ENCODE peak calls at places on chromosomes 11 and 22, in six cellular contexts. One of them, this sample, is unnamed.

GRCh38 chr11:102046841-102047240 is 396 bp upstream of the CFAP300 start:
- DNase-seq in pancreas: no peak
- DNase-seq in RWPE2: no peak
- DNase-seq in fibroblast of lung: no peak
- DNase-seq in tibial artery: no peak
- DNase-seq in aorta: no peak
- DNase-seq in this sample: no peak

GRCh38 chr11:114822038-114822437 is 143.7 kb downstream of the NXPE2 start:
- DNase-seq in pancreas: no peak
- DNase-seq in RWPE2: no peak
- DNase-seq in fibroblast of lung: no peak
- DNase-seq in tibial artery: no peak
- DNase-seq in aorta: no peak
- DNase-seq in this sample: no peak

GRCh38 chr11:94880216-94880615 is 93.1 kb downstream of the CWC15 start:
- DNase-seq in pancreas: no peak
- DNase-seq in RWPE2: no peak
- DNase-seq in fibroblast of lung: no peak
- DNase-seq in tibial artery: no peak
- DNase-seq in aorta: no peak
- DNase-seq in this sample: no peak

GRCh38 chr22:45163417-45164216 is at the start of gene NUP50:
- DNase-seq in pancreas: peak; percentile 99
- DNase-seq in RWPE2: peak; percentile 92
- DNase-seq in fibroblast of lung: peak; percentile 97
- DNase-seq in tibial artery: peak; percentile 92
- DNase-seq in aorta: peak; percentile 98
- DNase-seq in this sample: peak; percentile 94

GRCh38 chr11:86374586-86374985 is at the start of gene CCDC81:
- DNase-seq in pancreas: no peak
- DNase-seq in RWPE2: no peak
- DNase-seq in fibroblast of lung: peak; percentile 12
- DNase-seq in tibial artery: no peak
- DNase-seq in aorta: no peak
- DNase-seq in this sample: no peak

GRCh38 chr11:91596111-91596510 is 628.5 kb upstream of the FAT3 start:
- DNase-seq in pancreas: no peak
- DNase-seq in RWPE2: no peak
- DNase-seq in fibroblast of lung: no peak
- DNase-seq in tibial artery: no peak
- DNase-seq in aorta: no peak
- DNase-seq in this sample: no peak

GRCh38 chr22:45007247-45007945 is 2.4 kb downstream of the PHF21B start:
- DNase-seq in pancreas: peak; percentile 64
- DNase-seq in RWPE2: no peak
- DNase-seq in fibroblast of lung: peak; percentile 17
- DNase-seq in tibial artery: no peak
- DNase-seq in aorta: no peak
- DNase-seq in this sample: no peak

GRCh38 chr11:117691501-117691900 is 105.5 kb downstream of the DSCAML1 start:
- DNase-seq in pancreas: no peak
- DNase-seq in RWPE2: no peak
- DNase-seq in fibroblast of lung: no peak
- DNase-seq in tibial artery: no peak
- DNase-seq in aorta: no peak
- DNase-seq in this sample: no peak

GRCh38 chr11:124865181-124865901 is at the start of gene ROBO3:
- DNase-seq in pancreas: peak; percentile 60
- DNase-seq in RWPE2: no peak
- DNase-seq in fibroblast of lung: peak; percentile 15
- DNase-seq in tibial artery: no peak
- DNase-seq in aorta: no peak
- DNase-seq in this sample: no peak

GRCh38 chr11:1337647-1338007 is 28.2 kb upstream of the TOLLIP start:
- DNase-seq in pancreas: peak; percentile 49
- DNase-seq in RWPE2: no peak
- DNase-seq in fibroblast of lung: no peak
- DNase-seq in tibial artery: no peak
- DNase-seq in aorta: no peak
- DNase-seq in this sample: no peak

GRCh38 chr11:131928992-131929391 is 558.6 kb downstream of the NTM start:
- DNase-seq in pancreas: no peak
- DNase-seq in RWPE2: no peak
- DNase-seq in fibroblast of lung: no peak
- DNase-seq in tibial artery: no peak
- DNase-seq in aorta: no peak
- DNase-seq in this sample: no peak

GRCh38 chr22:24442352-24442744 is 14.9 kb downstream of the ADORA2A start:
- DNase-seq in pancreas: no peak
- DNase-seq in RWPE2: peak; percentile 27
- DNase-seq in fibroblast of lung: no peak
- DNase-seq in tibial artery: no peak
- DNase-seq in aorta: no peak
- DNase-seq in this sample: no peak

GRCh38 chr11:43834291-43834690 is 46.3 kb upstream of the ALKBH3 start:
- DNase-seq in pancreas: no peak
- DNase-seq in RWPE2: no peak
- DNase-seq in fibroblast of lung: no peak
- DNase-seq in tibial artery: no peak
- DNase-seq in aorta: no peak
- DNase-seq in this sample: no peak

GRCh38 chr11:57649826-57650738 is at the start of gene YPEL4:
- DNase-seq in pancreas: no peak
- DNase-seq in RWPE2: no peak
- DNase-seq in fibroblast of lung: peak; percentile 81
- DNase-seq in tibial artery: peak; percentile 52
- DNase-seq in aorta: no peak
- DNase-seq in this sample: peak; percentile 50

GRCh38 chr22:27318516-27318915 is 483.0 kb downstream of the MN1 start:
- DNase-seq in pancreas: no peak
- DNase-seq in RWPE2: no peak
- DNase-seq in fibroblast of lung: peak; percentile 35
- DNase-seq in tibial artery: no peak
- DNase-seq in aorta: peak; percentile 11
- DNase-seq in this sample: no peak

GRCh38 chr22:21665047-21665851 is 563 bp upstream of the PPIL2 start:
- DNase-seq in pancreas: no peak
- DNase-seq in RWPE2: no peak
- DNase-seq in fibroblast of lung: no peak
- DNase-seq in tibial artery: no peak
- DNase-seq in aorta: no peak
- DNase-seq in this sample: no peak

GRCh38 chr11:70878366-70878765 is 374.0 kb downstream of the SHANK2 start:
- DNase-seq in pancreas: no peak
- DNase-seq in RWPE2: no peak
- DNase-seq in fibroblast of lung: no peak
- DNase-seq in tibial artery: no peak
- DNase-seq in aorta: peak; percentile 45
- DNase-seq in this sample: no peak

GRCh38 chr11:123561046-123561781 is 93.2 kb downstream of the SCN3B start:
- DNase-seq in pancreas: peak; percentile 73
- DNase-seq in RWPE2: no peak
- DNase-seq in fibroblast of lung: no peak
- DNase-seq in tibial artery: no peak
- DNase-seq in aorta: no peak
- DNase-seq in this sample: no peak

GRCh38 chr11:78350101-78350645 is 67.4 kb downstream of the GAB2 start:
- DNase-seq in pancreas: no peak
- DNase-seq in RWPE2: no peak
- DNase-seq in fibroblast of lung: peak; percentile 78
- DNase-seq in tibial artery: no peak
- DNase-seq in aorta: no peak
- DNase-seq in this sample: peak; percentile 37

GRCh38 chr22:41508770-41509170 is 35.5 kb downstream of the POLR3H start:
- DNase-seq in pancreas: no peak
- DNase-seq in RWPE2: no peak
- DNase-seq in fibroblast of lung: no peak
- DNase-seq in tibial artery: no peak
- DNase-seq in aorta: no peak
- DNase-seq in this sample: no peak

GRCh38 chr11:107999759-108000455 is 8.8 kb upstream of the CUL5 start:
- DNase-seq in pancreas: no peak
- DNase-seq in RWPE2: no peak
- DNase-seq in fibroblast of lung: peak; percentile 37
- DNase-seq in tibial artery: no peak
- DNase-seq in aorta: no peak
- DNase-seq in this sample: no peak

GRCh38 chr11:69325446-69325845 is 31.5 kb downstream of the MYEOV start:
- DNase-seq in pancreas: no peak
- DNase-seq in RWPE2: no peak
- DNase-seq in fibroblast of lung: no peak
- DNase-seq in tibial artery: no peak
- DNase-seq in aorta: no peak
- DNase-seq in this sample: no peak
- H3K27ac ChIP-seq in pancreas: no peak overlapping the region
- H3K27ac ChIP-seq in RWPE2: no peak overlapping the region
- H3K27ac ChIP-seq in fibroblast of lung: no peak overlapping the region
- H3K27ac ChIP-seq in tibial artery: no peak overlapping the region
- H3K27ac ChIP-seq in aorta: no peak overlapping the region
- H3K27ac ChIP-seq in this sample: no peak overlapping the region

GRCh38 chr11:134164490-134165370 is 59.0 kb downstream of the NCAPD3 start:
- DNase-seq in pancreas: no peak
- DNase-seq in RWPE2: no peak
- DNase-seq in fibroblast of lung: no peak
- DNase-seq in tibial artery: no peak
- DNase-seq in aorta: no peak
- DNase-seq in this sample: no peak
- H3K9me3 ChIP-seq in pancreas: no peaks in the 10 kb centered on the region
- H3K9me3 ChIP-seq in RWPE2: no peaks in the 10 kb centered on the region
- H3K9me3 ChIP-seq in fibroblast of lung: no peaks in the 10 kb centered on the region
- H3K9me3 ChIP-seq in tibial artery: no peaks in the 10 kb centered on the region
- H3K9me3 ChIP-seq in aorta: no peaks in the 10 kb centered on the region
- H3K9me3 ChIP-seq in this sample: no peaks in the 10 kb centered on the region

DNA sequence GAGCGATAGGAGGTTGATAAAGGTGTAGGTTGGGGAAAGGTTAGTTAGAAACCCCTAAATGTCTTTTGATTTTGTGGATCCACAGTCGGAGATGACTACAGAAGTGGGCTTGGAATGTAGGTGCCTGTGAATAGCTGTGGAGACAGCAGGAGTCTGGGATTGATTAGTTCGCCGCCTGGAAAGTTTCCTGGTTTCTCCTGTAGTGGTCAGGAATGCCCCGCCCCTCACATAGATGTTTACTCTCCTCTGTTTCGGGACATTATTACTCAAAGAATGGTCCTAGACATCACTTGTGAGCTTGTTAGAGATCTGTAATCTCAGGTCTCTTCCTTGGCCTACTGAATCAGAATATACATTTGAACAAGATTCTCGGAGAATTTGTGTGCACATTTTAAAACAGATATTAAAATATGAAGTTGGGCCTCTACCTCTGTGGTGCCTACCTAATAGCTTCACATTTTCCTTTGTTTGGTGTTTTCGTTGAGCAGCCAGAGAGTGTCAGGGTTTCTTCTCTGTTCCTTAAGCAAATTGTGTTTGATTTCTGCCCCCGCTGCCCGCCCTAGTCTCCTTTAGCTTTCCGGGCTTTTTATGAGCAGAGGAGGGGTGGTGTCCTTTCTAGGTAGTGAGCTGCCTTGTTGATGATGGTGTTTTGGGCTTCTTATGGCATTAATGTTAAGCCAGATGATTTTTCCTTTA is 89.4 kb downstream of the PPP6R3 start:
- DNase-seq in pancreas: no peak
- DNase-seq in RWPE2: no peak
- DNase-seq in fibroblast of lung: no peak
- DNase-seq in tibial artery: no peak
- DNase-seq in aorta: no peak
- DNase-seq in this sample: no peak
- H3K27ac ChIP-seq in pancreas: no peak overlapping the region
- H3K27ac ChIP-seq in RWPE2: no peak overlapping the region
- H3K27ac ChIP-seq in fibroblast of lung: no peak overlapping the region
- H3K27ac ChIP-seq in tibial artery: peak overlapping the region; percentile 14
- H3K27ac ChIP-seq in aorta: no peak overlapping the region
- H3K27ac ChIP-seq in this sample: no peak overlapping the region

GRCh38 chr22:47401976-47402770 is 639.7 kb downstream of the TBC1D22A start:
- DNase-seq in pancreas: no peak
- DNase-seq in RWPE2: no peak
- DNase-seq in fibroblast of lung: peak; percentile 25
- DNase-seq in tibial artery: no peak
- DNase-seq in aorta: peak; percentile 63
- DNase-seq in this sample: no peak
- H3K9me3 ChIP-seq in pancreas: no peaks in the 10 kb centered on the region
- H3K9me3 ChIP-seq in RWPE2: no peaks in the 10 kb centered on the region
- H3K9me3 ChIP-seq in fibroblast of lung: no peaks in the 10 kb centered on the region
- H3K9me3 ChIP-seq in tibial artery: no peaks in the 10 kb centered on the region
- H3K9me3 ChIP-seq in aorta: no peaks in the 10 kb centered on the region
- H3K9me3 ChIP-seq in this sample: peaks cover 30% of the 10 kb centered on the region

GRCh38 chr11:134038897-134039470 is 29.9 kb upstream of the JAM3 start:
- DNase-seq in pancreas: no peak
- DNase-seq in RWPE2: no peak
- DNase-seq in fibroblast of lung: no peak
- DNase-seq in tibial artery: no peak
- DNase-seq in aorta: no peak
- DNase-seq in this sample: no peak

GRCh38 chr11:134041791-134042696 is 26.8 kb upstream of the JAM3 start:
- DNase-seq in pancreas: no peak
- DNase-seq in RWPE2: no peak
- DNase-seq in fibroblast of lung: no peak
- DNase-seq in tibial artery: no peak
- DNase-seq in aorta: no peak
- DNase-seq in this sample: no peak

GRCh38 chr11:134040386-134041297 is 28.2 kb upstream of the JAM3 start:
- DNase-seq in pancreas: no peak
- DNase-seq in RWPE2: no peak
- DNase-seq in fibroblast of lung: peak; percentile 56
- DNase-seq in tibial artery: no peak
- DNase-seq in aorta: peak; percentile 39
- DNase-seq in this sample: peak; percentile 62

GRCh38 chr11:134039726-134040385 is 29.0 kb upstream of the JAM3 start:
- DNase-seq in pancreas: no peak
- DNase-seq in RWPE2: no peak
- DNase-seq in fibroblast of lung: no peak
- DNase-seq in tibial artery: no peak
- DNase-seq in aorta: no peak
- DNase-seq in this sample: no peak

GRCh38 chr11:134041349-134041748 is 27.5 kb upstream of the JAM3 start:
- DNase-seq in pancreas: no peak
- DNase-seq in RWPE2: no peak
- DNase-seq in fibroblast of lung: no peak
- DNase-seq in tibial artery: no peak
- DNase-seq in aorta: no peak
- DNase-seq in this sample: no peak
- H3K27ac ChIP-seq in pancreas: no peak overlapping the region
- H3K27ac ChIP-seq in RWPE2: no peak overlapping the region
- H3K27ac ChIP-seq in fibroblast of lung: no peak overlapping the region
- H3K27ac ChIP-seq in tibial artery: peak overlapping the region; percentile 57
- H3K27ac ChIP-seq in aorta: no peak overlapping the region
- H3K27ac ChIP-seq in this sample: peak overlapping the region; percentile 39

DNA sequence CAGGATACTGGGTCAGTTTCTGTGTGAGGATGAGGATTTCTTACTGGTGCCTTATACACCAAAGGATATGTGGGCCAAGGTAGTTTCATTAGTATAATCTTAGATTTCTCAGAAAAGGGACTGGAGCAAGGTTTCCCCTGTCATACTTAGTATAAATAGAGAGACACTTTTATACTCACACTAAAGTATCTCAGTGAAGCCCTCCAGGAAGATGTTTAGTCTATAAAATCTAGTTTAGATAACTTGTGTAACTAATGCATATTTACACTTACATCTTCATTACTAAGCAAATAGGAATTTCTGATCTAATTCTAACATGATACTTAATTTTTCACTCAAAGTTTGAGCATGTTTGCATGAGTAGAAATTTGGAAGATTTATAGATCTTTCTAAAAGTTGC is 11.1 kb downstream of the EMSY start:
- DNase-seq in pancreas: no peak
- DNase-seq in RWPE2: no peak
- DNase-seq in fibroblast of lung: no peak
- DNase-seq in tibial artery: no peak
- DNase-seq in aorta: no peak
- DNase-seq in this sample: no peak
- H3K9me3 ChIP-seq in pancreas: no peaks in the 10 kb centered on the region
- H3K9me3 ChIP-seq in RWPE2: no peaks in the 10 kb centered on the region
- H3K9me3 ChIP-seq in fibroblast of lung: no peaks in the 10 kb centered on the region
- H3K9me3 ChIP-seq in tibial artery: no peaks in the 10 kb centered on the region
- H3K9me3 ChIP-seq in aorta: no peaks in the 10 kb centered on the region
- H3K9me3 ChIP-seq in this sample: no peaks in the 10 kb centered on the region

This sample was measured in AG04450.